ENCODE peak calls at places on chromosomes 5 and 9, in ten cellular contexts. N, X, M, Z, R, Y, U, A, L and P are unnamed samples. For H3K4me1, the result is how much of the 10 kb centered on the place peaks cover.

GRCh38 chr5:35129921-35130485 is 82.3 kb upstream of the AGXT2 start:
- DNase-seq in Z (no peak), L (no peak), M (no peak), N (peak), R (no peak), Y (no peak), A (peak), X (peak), U (no peak), P (peak)

GRCh38 chr5:113218200-113218599 is 216.6 kb downstream of the TSSK1B start:
- DNase-seq in N (no peak), Z (no peak), R (peak), M (no peak), A (no peak), X (no peak), U (no peak), Y (no peak), L (no peak), P (no peak)

GRCh38 chr5:94433393-94434149 is 184.8 kb downstream of the KIAA0825 start:
- DNase-seq in R (no peak), M (no peak), U (no peak), N (peak), A (peak), Z (no peak), L (no peak), X (no peak), Y (no peak), P (no peak)

GRCh38 chr9:135508211-135508820 is 7.8 kb downstream of the MRPS2 start:
- DNase-seq in N (no peak), A (no peak), X (no peak), U (no peak), Y (no peak), Z (no peak), M (no peak), L (peak), R (no peak), P (no peak)

GRCh38 chr9:27340876-27341540 is 44.1 kb upstream of the EQTN start:
- DNase-seq in Y (no peak), R (no peak), U (no peak), X (no peak), N (no peak), L (no peak), Z (no peak), M (peak), A (peak), P (no peak)

GRCh38 chr5:147407094-147407681 is 102.7 kb downstream of the DPYSL3 start:
- DNase-seq in Y (no peak), A (no peak), N (no peak), X (no peak), R (no peak), M (peak), L (no peak), Z (no peak), U (peak), P (no peak)

GRCh38 chr9:35907732-35908483 is 1.4 kb upstream of the SPAAR start:
- DNase-seq in A (peak), R (peak), L (peak), X (peak), Y (no peak), Z (peak), M (peak), U (peak), N (peak), P (peak)

GRCh38 chr5:141898448-141899094 is 20.4 kb upstream of the PCDH1 start:
- DNase-seq in R (no peak), M (no peak), N (no peak), U (no peak), L (no peak), Y (no peak), Z (no peak), A (no peak), X (no peak), P (no peak)

GRCh38 chr5:135703026-135703550 is 124.3 kb upstream of the CXCL14 start:
- DNase-seq in M (no peak), R (no peak), A (peak), X (no peak), Y (no peak), U (no peak), N (no peak), L (no peak), Z (no peak), P (no peak)

GRCh38 chr5:56848206-56848605 is 32.9 kb downstream of the MAP3K1 start:
- DNase-seq in M (no peak), Z (no peak), Y (no peak), A (no peak), U (no peak), X (no peak), R (no peak), N (no peak), L (no peak), P (no peak)

GRCh38 chr5:44875661-44876250 is 67.0 kb downstream of the MRPS30 start:
- DNase-seq in Z (peak), X (no peak), L (no peak), R (no peak), A (peak), N (no peak), M (peak), U (no peak), Y (no peak), P (no peak)

GRCh38 chr9:89686134-89686533 is 81.3 kb downstream of the GADD45G start:
- DNase-seq in L (no peak), Y (no peak), N (peak), A (peak), M (no peak), Z (no peak), X (no peak), R (no peak), U (peak), P (no peak)

GRCh38 chr5:109921735-109922395 is 232.1 kb downstream of the MAN2A1 start:
- DNase-seq in N (no peak), A (no peak), L (peak), X (peak), M (no peak), R (peak), U (no peak), Z (no peak), Y (no peak), P (peak)

GRCh38 chr5:72818866-72819534 is 2.5 kb downstream of the TNPO1 start:
- DNase-seq in Z (peak), R (peak), X (peak), U (peak), L (peak), N (peak), Y (no peak), M (peak), A (peak), P (peak)

GRCh38 chr5:74497706-74498105 is 142.8 kb downstream of the ENC1 start:
- DNase-seq in Z (no peak), A (no peak), M (no peak), X (no peak), N (no peak), L (no peak), Y (no peak), U (no peak), R (no peak), P (no peak)

GRCh38 chr9:129494113-129494789 is 126.7 kb downstream of the C9orf50 start:
- DNase-seq in A (no peak), R (no peak), Y (no peak), X (no peak), N (peak), U (no peak), L (no peak), Z (no peak), M (no peak), P (no peak)

DNA sequence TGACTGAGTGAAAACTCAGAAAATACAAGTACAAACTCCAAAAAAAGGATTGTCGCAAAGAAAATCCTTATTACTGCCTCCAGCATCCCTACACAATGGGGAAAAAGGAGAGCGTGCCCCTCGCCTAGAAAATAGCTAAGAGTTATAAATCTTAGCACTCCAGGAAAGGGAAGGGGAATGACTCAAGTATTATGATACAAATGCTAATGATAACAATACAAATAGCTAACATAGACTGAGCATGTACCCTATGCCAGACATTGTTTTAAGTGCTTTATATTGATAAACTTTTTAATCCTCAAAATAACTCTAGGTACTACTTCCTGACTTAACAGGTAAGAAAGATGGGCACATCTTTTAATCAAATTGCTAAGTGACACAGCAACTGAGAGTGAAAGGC is 70.8 kb upstream of the VCAN start:
- DNase-seq in N (no peak), Z (no peak), X (no peak), L (no peak), A (no peak), M (no peak), R (no peak), Y (no peak), U (no peak), P (no peak)
- H3K4me1 ChIP-seq in N (under half), Z (under half), X (under half), L (under half), A (under half), M (under half), R (under half), Y (under half), U (under half), P (under half)

DNA sequence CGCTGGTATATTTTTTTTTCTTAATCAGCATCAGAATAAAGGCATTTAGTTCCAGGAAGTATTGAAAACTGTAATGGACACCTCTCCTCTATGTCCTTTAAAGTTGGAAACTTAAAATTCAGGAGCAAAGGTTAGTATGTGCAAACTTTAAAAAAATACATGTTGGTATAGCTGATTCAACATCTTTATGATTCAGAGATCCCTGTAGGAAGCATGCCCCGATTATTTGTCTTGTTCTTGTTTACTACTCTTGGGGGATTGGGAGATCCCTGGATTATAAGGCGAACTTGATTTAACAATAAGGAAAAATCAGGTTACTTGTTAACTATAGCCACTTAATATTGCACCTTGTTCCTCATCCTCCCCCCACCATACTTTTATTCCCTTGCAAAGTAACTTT is 1.7 kb downstream of the F2RL1 start:
- DNase-seq in Z (no peak), X (no peak), L (no peak), M (no peak), R (no peak), Y (no peak), A (no peak), U (no peak), N (no peak), P (no peak)
- H3K4me3 ChIP-seq in Z (peak), X (no peak), L (peak), M (no peak), R (peak), Y (no peak), A (peak), U (peak), N (no peak), P (no peak)

GRCh38 chr9:94649100-94649855 is 10.0 kb upstream of the FBP1 start:
- DNase-seq in Z (peak), L (no peak), M (peak), R (no peak), N (no peak), X (no peak), Y (no peak), A (peak), U (no peak), P (no peak)
- H3K27ac ChIP-seq in Z (peak), L (peak), M (peak), R (no peak), N (no peak), X (no peak), Y (peak), A (peak), U (no peak), P (no peak)

DNA sequence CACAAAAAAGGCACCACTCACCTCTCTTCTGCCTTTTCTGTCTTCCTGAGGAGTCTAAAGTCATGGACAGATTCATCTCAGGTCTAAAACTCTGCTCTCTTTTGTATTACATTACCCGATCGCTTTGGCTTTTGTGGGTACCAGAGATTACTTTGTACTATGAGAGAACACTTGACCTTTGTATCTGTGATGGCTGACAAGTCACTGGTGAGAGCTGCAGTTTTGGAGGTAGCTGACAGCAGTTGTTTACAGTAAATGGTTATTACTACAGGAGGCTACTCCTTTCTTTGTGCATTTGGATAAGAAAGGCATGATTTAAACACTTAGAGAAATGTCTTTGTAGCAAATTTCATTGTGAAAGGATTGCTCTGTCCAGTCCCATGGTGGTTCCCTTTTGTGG is 307.3 kb downstream of the FBXL17 start:
- DNase-seq in X (no peak), N (no peak), R (no peak), A (no peak), M (no peak), L (no peak), U (no peak), Z (no peak), Y (no peak), P (no peak)
- H3K4me1 ChIP-seq in X (under half), N (under half), R (under half), A (under half), M (under half), L (under half), U (under half), Z (under half), Y (under half), P (under half)